ENCODE peak calls at places on chromosomes 16 and 17, in five cellular contexts. K is ACHN, H is cardiac fibroblast, W is RPMI7951, P is activated T-helper 1 cell treated with Interleukin-2 at 50 U/mL for 16 hours. X is an unnamed sample.

GRCh38 chr17:61661135-61661534 is 70.1 kb upstream of the NACA2 start:
- DNase-seq in K (no peak), H (no peak), W (no peak), P (no peak), X (no peak)

GRCh38 chr16:10736926-10737625 is 6.6 kb upstream of the NUBP1 start:
- DNase-seq in K (peak), H (peak), W (peak), P (peak), X (peak)

GRCh38 chr16:10080031-10080772 is 102.0 kb downstream of the GRIN2A start:
- DNase-seq in K (peak), H (peak), W (peak), P (no peak), X (peak)

GRCh38 chr17:30922235-30922993 is 669 bp downstream of the ADAP2 start:
- DNase-seq in K (peak), H (peak), W (no peak), P (no peak), X (no peak)

GRCh38 chr17:80965606-80966005 is 26.0 kb upstream of the CHMP6 start:
- DNase-seq in K (no peak), H (no peak), W (no peak), P (no peak), X (no peak)

GRCh38 chr17:81176656-81177055 is 10.6 kb upstream of the AATK start:
- DNase-seq in K (no peak), H (no peak), W (peak), P (no peak), X (peak)

GRCh38 chr17:77074681-77075080 is 66.1 kb upstream of the SEC14L1 start:
- DNase-seq in K (no peak), H (no peak), W (no peak), P (no peak), X (no peak)

GRCh38 chr16:83068686-83069085 is 441.9 kb downstream of the CDH13 start:
- DNase-seq in K (peak), H (peak), W (peak), P (no peak), X (peak)

GRCh38 chr16:14070877-14071575 is at the start of gene MRTFB:
- DNase-seq in K (peak), H (peak), W (peak), P (peak), X (peak)

GRCh38 chr17:29712677-29713076 is 90.0 kb upstream of the CORO6 start:
- DNase-seq in K (no peak), H (no peak), W (no peak), P (no peak), X (no peak)

X was measured in M059J.